ENCODE peak calls at places on chromosomes 7 and 10, in seven cellular contexts. One of them, this sample, is unnamed.

GRCh38 chr7:7504910-7505704 is 30.6 kb downstream of the COL28A1 start:
- DNase-seq in EH: no peak
- DNase-seq in NT2/D1: no peak
- DNase-seq in colonic mucosa: no peak
- DNase-seq in tibial artery: no peak
- DNase-seq in activated naive CD8-positive, alpha-beta T cell treated with anti-CD3 and anti-CD28 coated beads, Interleukin-2, amount 50 U/mL, for 24 hours: no peak
- DNase-seq in right lobe of liver: no peak
- DNase-seq in this sample: no peak

GRCh38 chr7:141551773-141552162 is 558 bp downstream of the AGK start:
- DNase-seq in EH: no peak
- DNase-seq in NT2/D1: no peak
- DNase-seq in colonic mucosa: no peak
- DNase-seq in tibial artery: no peak
- DNase-seq in activated naive CD8-positive, alpha-beta T cell treated with anti-CD3 and anti-CD28 coated beads, Interleukin-2, amount 50 U/mL, for 24 hours: no peak
- DNase-seq in right lobe of liver: no peak
- DNase-seq in this sample: no peak

GRCh38 chr7:16594061-16594460 is 51.5 kb downstream of the ANKMY2 start:
- DNase-seq in EH: peak; percentile 51
- DNase-seq in NT2/D1: no peak
- DNase-seq in colonic mucosa: no peak
- DNase-seq in tibial artery: no peak
- DNase-seq in activated naive CD8-positive, alpha-beta T cell treated with anti-CD3 and anti-CD28 coated beads, Interleukin-2, amount 50 U/mL, for 24 hours: no peak
- DNase-seq in right lobe of liver: no peak
- DNase-seq in this sample: no peak

GRCh38 chr10:23695825-23696420 is 257.0 kb downstream of the OTUD1 start:
- DNase-seq in EH: no peak
- DNase-seq in NT2/D1: no peak
- DNase-seq in colonic mucosa: no peak
- DNase-seq in tibial artery: no peak
- DNase-seq in activated naive CD8-positive, alpha-beta T cell treated with anti-CD3 and anti-CD28 coated beads, Interleukin-2, amount 50 U/mL, for 24 hours: no peak
- DNase-seq in right lobe of liver: no peak
- DNase-seq in this sample: no peak

GRCh38 chr10:69088801-69089501 is 1.0 kb downstream of the SRGN start:
- DNase-seq in EH: peak; percentile 76
- DNase-seq in NT2/D1: no peak
- DNase-seq in colonic mucosa: no peak
- DNase-seq in tibial artery: no peak
- DNase-seq in activated naive CD8-positive, alpha-beta T cell treated with anti-CD3 and anti-CD28 coated beads, Interleukin-2, amount 50 U/mL, for 24 hours: no peak
- DNase-seq in right lobe of liver: no peak
- DNase-seq in this sample: peak; percentile 88

GRCh38 chr7:44287488-44288380 is 37.7 kb downstream of the CAMK2B start:
- DNase-seq in EH: no peak
- DNase-seq in NT2/D1: no peak
- DNase-seq in colonic mucosa: no peak
- DNase-seq in tibial artery: peak; percentile 8
- DNase-seq in activated naive CD8-positive, alpha-beta T cell treated with anti-CD3 and anti-CD28 coated beads, Interleukin-2, amount 50 U/mL, for 24 hours: no peak
- DNase-seq in right lobe of liver: peak; percentile 44
- DNase-seq in this sample: no peak

GRCh38 chr10:117597216-117597615 is 54.7 kb downstream of the EMX2 start:
- DNase-seq in EH: no peak
- DNase-seq in NT2/D1: no peak
- DNase-seq in colonic mucosa: no peak
- DNase-seq in tibial artery: no peak
- DNase-seq in activated naive CD8-positive, alpha-beta T cell treated with anti-CD3 and anti-CD28 coated beads, Interleukin-2, amount 50 U/mL, for 24 hours: no peak
- DNase-seq in right lobe of liver: no peak
- DNase-seq in this sample: no peak

GRCh38 chr10:59216178-59216869 is 39.9 kb downstream of the PHYHIPL start:
- DNase-seq in EH: no peak
- DNase-seq in NT2/D1: no peak
- DNase-seq in colonic mucosa: no peak
- DNase-seq in tibial artery: no peak
- DNase-seq in activated naive CD8-positive, alpha-beta T cell treated with anti-CD3 and anti-CD28 coated beads, Interleukin-2, amount 50 U/mL, for 24 hours: no peak
- DNase-seq in right lobe of liver: no peak
- DNase-seq in this sample: no peak

GRCh38 chr7:117110480-117111315 is 157.4 kb downstream of the ST7 start:
- DNase-seq in EH: no peak
- DNase-seq in NT2/D1: no peak
- DNase-seq in colonic mucosa: no peak
- DNase-seq in tibial artery: no peak
- DNase-seq in activated naive CD8-positive, alpha-beta T cell treated with anti-CD3 and anti-CD28 coated beads, Interleukin-2, amount 50 U/mL, for 24 hours: peak; percentile 45
- DNase-seq in right lobe of liver: no peak
- DNase-seq in this sample: no peak